ENCODE peak calls at places on chromosome 17, in eight cellular contexts. W is left ventricle myocardium inferior; T is SHP77 treated with DMSO at 0.1 percent for 48 hours; S is omental fat pad; N is EL; B is retina; U is stimulated activated naive CD4-positive, alpha-beta T cell; J is stimulated activated CD8-positive, alpha-beta memory T cell treated with anti-CD3 and anti-CD28 coated beads, Interleukin-7, amount 100 ng/mL, for 24 hours. H is an unnamed sample.

GRCh38 chr17:78125976-78126894 is 2.3 kb downstream of the TMC6 start:
- DNase-seq in J (no peak), N (no peak), B (no peak), T (no peak), W (peak), U (no peak), S (no peak), H (no peak)

GRCh38 chr17:16980813-16981731 is 9.2 kb upstream of the TNFRSF13B start:
- DNase-seq in W (no peak), N (peak), U (no peak), T (peak), B (no peak), S (no peak), J (no peak), H (peak)

GRCh38 chr17:57875109-57876022 is 25.5 kb upstream of the MRPS23 start:
- DNase-seq in J (no peak), T (no peak), N (peak), U (no peak), W (peak), B (peak), S (peak), H (peak)

GRCh38 chr17:44219126-44219635 is 294 bp downstream of the UBTF start:
- DNase-seq in J (no peak), U (peak), B (peak), N (peak), W (peak), T (no peak), S (no peak), H (peak)

GRCh38 chr17:45156242-45156641 is 5.4 kb upstream of the HEXIM2 start:
- DNase-seq in W (no peak), U (no peak), S (no peak), B (no peak), N (no peak), T (no peak), J (no peak), H (no peak)

GRCh38 chr17:50144845-50145531 is 5.5 kb downstream of the PPP1R9B start:
- DNase-seq in S (no peak), T (no peak), N (peak), U (no peak), W (no peak), J (no peak), B (peak), H (no peak)

GRCh38 chr17:81044428-81044763 is 9.4 kb downstream of the BAIAP2 start:
- DNase-seq in U (no peak), B (no peak), T (no peak), W (no peak), S (no peak), J (no peak), N (no peak), H (no peak)

GRCh38 chr17:39697961-39698360 is 1.9 kb upstream of the ERBB2 start:
- DNase-seq in N (no peak), W (no peak), U (no peak), S (no peak), B (no peak), J (no peak), T (no peak), H (no peak)

GRCh38 chr17:50680126-50680525 is 27.6 kb downstream of the ANKRD40 start:
- DNase-seq in U (no peak), S (no peak), N (no peak), J (no peak), W (no peak), T (no peak), B (no peak), H (no peak)

GRCh38 chr17:29514792-29515191 is 52.0 kb downstream of the ABHD15 start:
- DNase-seq in B (no peak), N (peak), S (no peak), T (no peak), U (no peak), W (no peak), J (no peak), H (peak)

GRCh38 chr17:28735242-28735722 is 6.7 kb downstream of the NEK8 start:
- DNase-seq in T (no peak), W (no peak), B (no peak), N (peak), U (no peak), J (no peak), S (no peak), H (peak)

GRCh38 chr17:31425646-31426045 is 34.2 kb downstream of the RAB11FIP4 start:
- DNase-seq in S (no peak), T (peak), B (peak), U (no peak), W (peak), N (no peak), J (no peak), H (no peak)

GRCh38 chr17:70369296-70369855 is 200.0 kb downstream of the KCNJ2 start:
- DNase-seq in W (no peak), B (no peak), S (no peak), J (no peak), U (no peak), T (no peak), N (peak), H (peak)

GRCh38 chr17:12996357-12996756 is 21.5 kb downstream of the ELAC2 start:
- DNase-seq in S (no peak), N (no peak), T (no peak), J (no peak), B (no peak), W (no peak), U (no peak), H (no peak)

GRCh38 chr17:56815711-56816110 is 18.0 kb downstream of the C17orf67 start:
- DNase-seq in W (no peak), N (peak), B (no peak), S (no peak), J (no peak), U (no peak), T (no peak), H (peak)

GRCh38 chr17:17125136-17126084 is 80.7 kb downstream of the PLD6 start:
- DNase-seq in J (no peak), B (peak), T (no peak), N (no peak), W (no peak), S (no peak), U (no peak), H (no peak)

GRCh38 chr17:77828749-77829539 is 129.6 kb upstream of the TNRC6C start:
- DNase-seq in W (no peak), T (no peak), U (no peak), J (no peak), B (no peak), S (peak), N (no peak), H (no peak)

GRCh38 chr17:68594552-68594951 is 6.6 kb downstream of the FAM20A start:
- DNase-seq in S (no peak), W (no peak), B (no peak), T (no peak), N (no peak), U (no peak), J (no peak), H (no peak)

GRCh38 chr17:13544292-13544691 is 57.4 kb downstream of the HS3ST3A1 start:
- DNase-seq in W (no peak), N (peak), T (no peak), J (no peak), B (no peak), U (no peak), S (peak), H (peak)

GRCh38 chr17:67528751-67529436 is 151.8 kb downstream of the PITPNC1 start:
- DNase-seq in J (no peak), U (no peak), B (peak), N (peak), S (peak), T (peak), W (peak), H (peak)

GRCh38 chr17:1116602-1117001 is 63.2 kb downstream of the ABR start:
- DNase-seq in T (no peak), J (no peak), U (no peak), S (no peak), N (no peak), W (no peak), B (no peak), H (no peak)

GRCh38 chr17:75124041-75124818 is 7.3 kb downstream of the NT5C start:
- DNase-seq in B (no peak), N (peak), W (peak), S (peak), U (no peak), J (peak), T (peak), H (peak)

GRCh38 chr17:72039490-72039889 is 81.3 kb upstream of the SOX9 start:
- DNase-seq in S (no peak), N (no peak), T (no peak), J (no peak), U (no peak), B (no peak), W (no peak), H (no peak)

GRCh38 chr17:32445976-32446375 is 1.7 kb downstream of the PSMD11 start:
- DNase-seq in T (no peak), N (no peak), J (no peak), U (no peak), B (no peak), S (no peak), W (no peak), H (peak)

GRCh38 chr17:78527345-78527744 is 49.9 kb downstream of the DNAH17 start:
- DNase-seq in S (no peak), N (no peak), W (no peak), J (no peak), U (no peak), T (no peak), B (no peak), H (no peak)

GRCh38 chr17:72719582-72720493 is 372.6 kb downstream of the SLC39A11 start:
- DNase-seq in T (no peak), J (no peak), N (no peak), U (no peak), W (no peak), B (peak), S (no peak), H (peak)

GRCh38 chr17:81868674-81869220 is 2.4 kb downstream of the ARHGDIA start:
- DNase-seq in S (no peak), J (no peak), N (peak), B (no peak), U (no peak), W (no peak), T (peak), H (peak)

GRCh38 chr17:4534928-4535666 is 20.1 kb downstream of the MYBBP1A start:
- DNase-seq in U (no peak), S (no peak), W (no peak), T (no peak), N (no peak), B (peak), J (no peak), H (no peak)

H was measured in Daoy.